ENCODE peak calls at places on chromosome 2, in ten cellular contexts. One of them, this sample, is unnamed. For H3K36me3, the result is how much of the 10 kb centered on the place peaks cover.

GRCh38 chr2:110653861-110654260 is 24.0 kb downstream of the BUB1 start:
- DNase-seq in GM12878: no peak
- DNase-seq in ovary: no peak
- DNase-seq in vagina: no peak
- DNase-seq in body of pancreas: no peak
- DNase-seq in HCT116: no peak
- DNase-seq in transverse colon: no peak
- DNase-seq in IMR-90: no peak
- DNase-seq in breast epithelium: no peak
- DNase-seq in HepG2: no peak
- DNase-seq in this sample: no peak

GRCh38 chr2:60979231-60979630 is 38.3 kb upstream of the PEX13 start:
- DNase-seq in GM12878: no peak
- DNase-seq in ovary: no peak
- DNase-seq in vagina: no peak
- DNase-seq in body of pancreas: no peak
- DNase-seq in HCT116: no peak
- DNase-seq in transverse colon: no peak
- DNase-seq in IMR-90: no peak
- DNase-seq in breast epithelium: no peak
- DNase-seq in HepG2: no peak
- DNase-seq in this sample: no peak

GRCh38 chr2:33115196-33115595 is 168.4 kb downstream of the LTBP1 start:
- DNase-seq in GM12878: no peak
- DNase-seq in ovary: no peak
- DNase-seq in vagina: no peak
- DNase-seq in body of pancreas: no peak
- DNase-seq in HCT116: no peak
- DNase-seq in transverse colon: no peak
- DNase-seq in IMR-90: no peak
- DNase-seq in breast epithelium: no peak
- DNase-seq in HepG2: no peak
- DNase-seq in this sample: no peak

GRCh38 chr2:61718965-61719364 is 134.9 kb downstream of the FAM161A start:
- DNase-seq in GM12878: no peak
- DNase-seq in ovary: no peak
- DNase-seq in vagina: no peak
- DNase-seq in body of pancreas: no peak
- DNase-seq in HCT116: no peak
- DNase-seq in transverse colon: no peak
- DNase-seq in IMR-90: no peak
- DNase-seq in breast epithelium: no peak
- DNase-seq in HepG2: no peak
- DNase-seq in this sample: no peak

GRCh38 chr2:137185378-137186078 is 420.2 kb downstream of the THSD7B start:
- DNase-seq in GM12878: no peak
- DNase-seq in ovary: no peak
- DNase-seq in vagina: no peak
- DNase-seq in body of pancreas: no peak
- DNase-seq in HCT116: no peak
- DNase-seq in transverse colon: no peak
- DNase-seq in IMR-90: no peak
- DNase-seq in breast epithelium: no peak
- DNase-seq in HepG2: no peak
- DNase-seq in this sample: no peak

GRCh38 chr2:20190862-20191713 is 33.8 kb downstream of the SDC1 start:
- DNase-seq in GM12878: no peak
- DNase-seq in ovary: no peak
- DNase-seq in vagina: no peak
- DNase-seq in body of pancreas: no peak
- DNase-seq in HCT116: no peak
- DNase-seq in transverse colon: peak
- DNase-seq in IMR-90: no peak
- DNase-seq in breast epithelium: no peak
- DNase-seq in HepG2: peak
- DNase-seq in this sample: peak

GRCh38 chr2:160614391-160614790 is 120.8 kb upstream of the RBMS1 start:
- DNase-seq in GM12878: no peak
- DNase-seq in ovary: no peak
- DNase-seq in vagina: no peak
- DNase-seq in body of pancreas: no peak
- DNase-seq in HCT116: no peak
- DNase-seq in transverse colon: no peak
- DNase-seq in IMR-90: peak
- DNase-seq in breast epithelium: no peak
- DNase-seq in HepG2: no peak
- DNase-seq in this sample: no peak

GRCh38 chr2:64623232-64623879 is 30.4 kb downstream of the SERTAD2 start:
- DNase-seq in GM12878: no peak
- DNase-seq in ovary: no peak
- DNase-seq in vagina: no peak
- DNase-seq in body of pancreas: no peak
- DNase-seq in HCT116: no peak
- DNase-seq in transverse colon: no peak
- DNase-seq in IMR-90: no peak
- DNase-seq in breast epithelium: no peak
- DNase-seq in HepG2: no peak
- DNase-seq in this sample: no peak

GRCh38 chr2:196914867-196915465 is 11.5 kb downstream of the PGAP1 start:
- DNase-seq in GM12878: peak
- DNase-seq in ovary: no peak
- DNase-seq in vagina: no peak
- DNase-seq in body of pancreas: no peak
- DNase-seq in HCT116: no peak
- DNase-seq in transverse colon: no peak
- DNase-seq in IMR-90: no peak
- DNase-seq in breast epithelium: no peak
- DNase-seq in HepG2: no peak
- DNase-seq in this sample: no peak

GRCh38 chr2:196915512-196916189 is 10.9 kb downstream of the PGAP1 start:
- DNase-seq in GM12878: no peak
- DNase-seq in ovary: no peak
- DNase-seq in vagina: no peak
- DNase-seq in body of pancreas: no peak
- DNase-seq in HCT116: no peak
- DNase-seq in transverse colon: peak
- DNase-seq in IMR-90: no peak
- DNase-seq in breast epithelium: no peak
- DNase-seq in HepG2: no peak
- DNase-seq in this sample: no peak

GRCh38 chr2:196913691-196914090 is 12.8 kb downstream of the PGAP1 start:
- DNase-seq in GM12878: no peak
- DNase-seq in ovary: no peak
- DNase-seq in vagina: no peak
- DNase-seq in body of pancreas: no peak
- DNase-seq in HCT116: no peak
- DNase-seq in transverse colon: no peak
- DNase-seq in IMR-90: no peak
- DNase-seq in breast epithelium: no peak
- DNase-seq in HepG2: no peak
- DNase-seq in this sample: no peak

GRCh38 chr2:196918927-196919326 is 7.6 kb downstream of the PGAP1 start:
- DNase-seq in GM12878: no peak
- DNase-seq in ovary: no peak
- DNase-seq in vagina: no peak
- DNase-seq in body of pancreas: no peak
- DNase-seq in HCT116: no peak
- DNase-seq in transverse colon: no peak
- DNase-seq in IMR-90: no peak
- DNase-seq in breast epithelium: no peak
- DNase-seq in HepG2: no peak
- DNase-seq in this sample: no peak

DNA sequence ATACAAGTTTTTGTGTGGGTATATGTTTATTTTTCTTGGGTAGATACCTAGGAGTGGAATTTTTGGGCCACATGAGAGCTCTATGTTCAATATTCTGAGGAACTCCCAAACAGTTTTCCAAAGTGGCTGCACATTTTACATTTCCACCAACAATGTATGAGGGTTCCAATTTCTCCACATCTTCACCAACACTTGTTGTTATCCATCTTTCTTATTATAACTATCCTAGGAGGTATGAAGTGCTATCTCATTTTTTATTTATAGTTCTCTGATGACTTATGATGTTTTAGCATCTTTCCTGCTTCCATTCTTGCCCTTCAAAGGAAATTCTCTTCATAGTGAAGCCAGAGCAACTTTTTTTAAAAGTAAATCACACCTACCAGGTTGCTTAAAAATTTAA is 8.7 kb downstream of the PGAP1 start:
- DNase-seq in GM12878: no peak
- DNase-seq in ovary: no peak
- DNase-seq in vagina: no peak
- DNase-seq in body of pancreas: no peak
- DNase-seq in HCT116: no peak
- DNase-seq in transverse colon: no peak
- DNase-seq in IMR-90: no peak
- DNase-seq in breast epithelium: no peak
- DNase-seq in HepG2: no peak
- DNase-seq in this sample: no peak
- H3K36me3 ChIP-seq in GM12878: under half
- H3K36me3 ChIP-seq in ovary: under half
- H3K36me3 ChIP-seq in vagina: under half
- H3K36me3 ChIP-seq in body of pancreas: under half
- H3K36me3 ChIP-seq in HCT116: under half
- H3K36me3 ChIP-seq in transverse colon: under half
- H3K36me3 ChIP-seq in IMR-90: under half
- H3K36me3 ChIP-seq in breast epithelium: under half
- H3K36me3 ChIP-seq in HepG2: under half
- H3K36me3 ChIP-seq in this sample: under half

DNA sequence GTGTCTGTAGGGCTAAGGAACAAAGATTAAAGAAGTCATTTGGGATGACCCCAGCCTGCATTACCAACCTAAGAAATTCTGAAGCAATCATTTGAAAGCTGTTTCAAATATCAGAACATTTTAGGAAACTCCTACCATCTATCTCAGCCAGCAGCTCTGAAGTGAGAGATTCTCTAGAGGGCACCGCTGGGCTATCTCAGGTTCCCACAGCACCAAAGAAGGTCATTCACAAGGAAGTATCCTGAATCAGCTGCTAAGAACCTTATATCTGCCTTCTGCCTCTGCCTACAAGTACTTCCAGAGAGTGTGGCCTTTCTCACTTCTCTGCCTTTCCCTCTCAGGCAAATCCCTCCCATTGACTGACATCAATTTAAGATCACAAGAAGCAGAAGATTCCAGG is 13.4 kb upstream of the EVA1A start:
- DNase-seq in GM12878: no peak
- DNase-seq in ovary: no peak
- DNase-seq in vagina: no peak
- DNase-seq in body of pancreas: no peak
- DNase-seq in HCT116: no peak
- DNase-seq in transverse colon: no peak
- DNase-seq in IMR-90: peak
- DNase-seq in breast epithelium: no peak
- DNase-seq in HepG2: no peak
- DNase-seq in this sample: no peak
- TF ChIP-seq CTCF in GM12878: no peak
- TF ChIP-seq CTCF in ovary: no peak
- TF ChIP-seq CTCF in vagina: no peak
- TF ChIP-seq CTCF in body of pancreas: no peak
- TF ChIP-seq CTCF in HCT116: no peak
- TF ChIP-seq CTCF in transverse colon: no peak
- TF ChIP-seq CTCF in IMR-90: peak
- TF ChIP-seq CTCF in breast epithelium: no peak
- TF ChIP-seq CTCF in HepG2: peak
- TF ChIP-seq CTCF in this sample: no peak

GRCh38 chr2:6905668-6906067 is 11.5 kb upstream of the RNF144A start:
- DNase-seq in GM12878: no peak
- DNase-seq in ovary: no peak
- DNase-seq in vagina: no peak
- DNase-seq in body of pancreas: no peak
- DNase-seq in HCT116: no peak
- DNase-seq in transverse colon: no peak
- DNase-seq in IMR-90: no peak
- DNase-seq in breast epithelium: no peak
- DNase-seq in HepG2: no peak
- DNase-seq in this sample: no peak

GRCh38 chr2:6906165-6906751 is 11.0 kb upstream of the RNF144A start:
- DNase-seq in GM12878: no peak
- DNase-seq in ovary: no peak
- DNase-seq in vagina: no peak
- DNase-seq in body of pancreas: no peak
- DNase-seq in HCT116: no peak
- DNase-seq in transverse colon: no peak
- DNase-seq in IMR-90: no peak
- DNase-seq in breast epithelium: no peak
- DNase-seq in HepG2: no peak
- DNase-seq in this sample: no peak

GRCh38 chr2:6913415-6914157 is 3.6 kb upstream of the RNF144A start:
- DNase-seq in GM12878: no peak
- DNase-seq in ovary: no peak
- DNase-seq in vagina: no peak
- DNase-seq in body of pancreas: no peak
- DNase-seq in HCT116: no peak
- DNase-seq in transverse colon: no peak
- DNase-seq in IMR-90: no peak
- DNase-seq in breast epithelium: no peak
- DNase-seq in HepG2: no peak
- DNase-seq in this sample: no peak

GRCh38 chr2:6911721-6912120 is 5.5 kb upstream of the RNF144A start:
- DNase-seq in GM12878: no peak
- DNase-seq in ovary: no peak
- DNase-seq in vagina: no peak
- DNase-seq in body of pancreas: no peak
- DNase-seq in HCT116: no peak
- DNase-seq in transverse colon: no peak
- DNase-seq in IMR-90: no peak
- DNase-seq in breast epithelium: no peak
- DNase-seq in HepG2: no peak
- DNase-seq in this sample: no peak

GRCh38 chr2:6909431-6910385 is 7.5 kb upstream of the RNF144A start:
- DNase-seq in GM12878: peak
- DNase-seq in ovary: no peak
- DNase-seq in vagina: no peak
- DNase-seq in body of pancreas: no peak
- DNase-seq in HCT116: no peak
- DNase-seq in transverse colon: no peak
- DNase-seq in IMR-90: no peak
- DNase-seq in breast epithelium: no peak
- DNase-seq in HepG2: no peak
- DNase-seq in this sample: no peak
- TF ChIP-seq POLR2A in GM12878: no peak
- TF ChIP-seq POLR2A in ovary: no peak
- TF ChIP-seq POLR2A in vagina: no peak
- TF ChIP-seq POLR2A in body of pancreas: no peak
- TF ChIP-seq POLR2A in HCT116: no peak
- TF ChIP-seq POLR2A in transverse colon: no peak
- TF ChIP-seq POLR2A in IMR-90: no peak
- TF ChIP-seq POLR2A in breast epithelium: no peak
- TF ChIP-seq POLR2A in HepG2: no peak
- TF ChIP-seq POLR2A in this sample: no peak

GRCh38 chr2:112242384-112242783 is 12.5 kb downstream of the ZC3H8 start:
- DNase-seq in GM12878: no peak
- DNase-seq in ovary: no peak
- DNase-seq in vagina: no peak
- DNase-seq in body of pancreas: no peak
- DNase-seq in HCT116: no peak
- DNase-seq in transverse colon: no peak
- DNase-seq in IMR-90: no peak
- DNase-seq in breast epithelium: no peak
- DNase-seq in HepG2: no peak
- DNase-seq in this sample: no peak

GRCh38 chr2:112243233-112243632 is 11.6 kb downstream of the ZC3H8 start:
- DNase-seq in GM12878: no peak
- DNase-seq in ovary: no peak
- DNase-seq in vagina: no peak
- DNase-seq in body of pancreas: no peak
- DNase-seq in HCT116: no peak
- DNase-seq in transverse colon: no peak
- DNase-seq in IMR-90: no peak
- DNase-seq in breast epithelium: no peak
- DNase-seq in HepG2: no peak
- DNase-seq in this sample: no peak

GRCh38 chr2:112244854-112245253 is 10.0 kb downstream of the ZC3H8 start:
- DNase-seq in GM12878: no peak
- DNase-seq in ovary: no peak
- DNase-seq in vagina: no peak
- DNase-seq in body of pancreas: no peak
- DNase-seq in HCT116: no peak
- DNase-seq in transverse colon: no peak
- DNase-seq in IMR-90: no peak
- DNase-seq in breast epithelium: no peak
- DNase-seq in HepG2: no peak
- DNase-seq in this sample: no peak

GRCh38 chr2:112239862-112240261 is 15.0 kb downstream of the ZC3H8 start:
- DNase-seq in GM12878: no peak
- DNase-seq in ovary: no peak
- DNase-seq in vagina: no peak
- DNase-seq in body of pancreas: no peak
- DNase-seq in HCT116: no peak
- DNase-seq in transverse colon: no peak
- DNase-seq in IMR-90: no peak
- DNase-seq in breast epithelium: no peak
- DNase-seq in HepG2: no peak
- DNase-seq in this sample: no peak
- H3K36me3 ChIP-seq in GM12878: under half
- H3K36me3 ChIP-seq in ovary: under half
- H3K36me3 ChIP-seq in vagina: under half
- H3K36me3 ChIP-seq in body of pancreas: under half
- H3K36me3 ChIP-seq in HCT116: under half
- H3K36me3 ChIP-seq in transverse colon: under half
- H3K36me3 ChIP-seq in IMR-90: under half
- H3K36me3 ChIP-seq in breast epithelium: under half
- H3K36me3 ChIP-seq in HepG2: under half
- H3K36me3 ChIP-seq in this sample: under half

This sample was measured in right lobe of liver.